ENCODE peak calls at places on chromosome 1, in eight cellular contexts. L, R, I, A, U, J, Q and F are unnamed samples.

GRCh38 chr1:203174324-203174985 is 1.2 kb downstream of the MYBPH start:
- DNase-seq in L (no peak), R (no peak), I (no peak), A (no peak), U (no peak), J (no peak), Q (no peak), F (no peak)

GRCh38 chr1:40732756-40733301 is 41.3 kb downstream of the NFYC start:
- DNase-seq in L (no peak), R (no peak), I (no peak), A (peak; percentile 18), U (no peak), J (no peak), Q (no peak), F (no peak)

GRCh38 chr1:30047576-30047975 is 675.8 kb downstream of the MATN1 start:
- DNase-seq in L (no peak), R (no peak), I (no peak), A (no peak), U (no peak), J (no peak), Q (no peak), F (no peak)

GRCh38 chr1:47424336-47424982 is 8.4 kb downstream of the FOXE3 start:
- DNase-seq in L (no peak), R (no peak), I (peak; percentile 41), A (peak; percentile 57), U (peak; percentile 41), J (peak; percentile 69), Q (no peak), F (no peak)

GRCh38 chr1:6601865-6602668 is 602 bp downstream of the KLHL21 start:
- DNase-seq in L (peak; percentile 51), R (peak; percentile 82), I (no peak), A (peak; percentile 20), U (peak; percentile 56), J (no peak), Q (no peak), F (peak; percentile 55)

GRCh38 chr1:7616953-7617352 is 154.1 kb upstream of the VAMP3 start:
- DNase-seq in L (peak; percentile 62), R (peak; percentile 39), I (no peak), A (no peak), U (no peak), J (no peak), Q (no peak), F (no peak)

GRCh38 chr1:29162476-29163138 is 19.1 kb downstream of the SRSF4 start:
- DNase-seq in L (peak; percentile 35), R (no peak), I (no peak), A (no peak), U (no peak), J (peak; percentile 41), Q (no peak), F (no peak)

GRCh38 chr1:86472165-86472564 is 3.4 kb downstream of the CLCA1 start:
- DNase-seq in L (no peak), R (no peak), I (no peak), A (no peak), U (no peak), J (no peak), Q (no peak), F (no peak)

GRCh38 chr1:40915581-40915980 is 53.4 kb upstream of the CITED4 start:
- DNase-seq in L (no peak), R (peak; percentile 39), I (no peak), A (no peak), U (no peak), J (no peak), Q (no peak), F (no peak)

GRCh38 chr1:112548540-112548939 is 39.8 kb downstream of the WNT2B start:
- DNase-seq in L (no peak), R (no peak), I (no peak), A (no peak), U (no peak), J (no peak), Q (no peak), F (no peak)

GRCh38 chr1:112544753-112545152 is 36.0 kb downstream of the WNT2B start:
- DNase-seq in L (no peak), R (no peak), I (no peak), A (peak; percentile 73), U (no peak), J (no peak), Q (no peak), F (no peak)

GRCh38 chr1:112544011-112544688 is 35.4 kb downstream of the WNT2B start:
- DNase-seq in L (no peak), R (no peak), I (no peak), A (peak; percentile 97), U (peak; percentile 38), J (no peak), Q (peak; percentile 84), F (no peak)

GRCh38 chr1:112546076-112546475 is 37.3 kb downstream of the WNT2B start:
- DNase-seq in L (no peak), R (no peak), I (no peak), A (no peak), U (no peak), J (no peak), Q (no peak), F (no peak)

DNA sequence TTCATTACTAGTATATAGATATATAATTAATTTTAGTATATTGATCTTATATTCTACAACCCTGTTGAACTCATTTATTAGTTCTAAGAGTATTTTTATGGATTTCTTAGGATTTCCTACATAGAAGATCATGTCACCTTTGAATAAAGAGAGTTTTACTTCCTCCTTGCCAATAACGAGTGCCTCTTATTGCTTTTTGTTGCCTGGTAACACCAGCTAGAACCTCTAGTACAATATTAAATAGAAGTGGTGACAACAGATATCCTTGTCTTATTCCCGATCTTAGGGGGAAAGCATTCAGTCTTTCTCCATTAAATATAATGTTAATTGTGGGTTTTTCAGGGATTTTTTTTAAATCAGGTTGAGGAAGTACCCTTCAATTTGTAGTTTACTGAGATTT is 40.8 kb downstream of the WNT2B start:
- DNase-seq in L (no peak), R (no peak), I (no peak), A (no peak), U (no peak), J (no peak), Q (no peak), F (no peak)
- H3K4me3 ChIP-seq in L (no peak overlapping the region), R (no peak overlapping the region), I (no peak overlapping the region), A (no peak overlapping the region), U (no peak overlapping the region), J (no peak overlapping the region), Q (no peak overlapping the region), F (no peak overlapping the region)

GRCh38 chr1:183610053-183610452 is 19.8 kb upstream of the NCF2 start:
- DNase-seq in L (no peak), R (no peak), I (no peak), A (no peak), U (no peak), J (no peak), Q (no peak), F (no peak)

GRCh38 chr1:183612407-183612806 is 22.1 kb upstream of the NCF2 start:
- DNase-seq in L (no peak), R (no peak), I (no peak), A (no peak), U (no peak), J (no peak), Q (no peak), F (no peak)

GRCh38 chr1:183609313-183609712 is 19.1 kb upstream of the NCF2 start:
- DNase-seq in L (peak; percentile 58), R (peak; percentile 79), I (peak; percentile 43), A (peak; percentile 80), U (peak; percentile 79), J (no peak), Q (no peak), F (peak; percentile 83)

GRCh38 chr1:183607322-183607980 is 17.2 kb upstream of the NCF2 start:
- DNase-seq in L (no peak), R (no peak), I (no peak), A (no peak), U (no peak), J (no peak), Q (no peak), F (peak; percentile 60)

DNA sequence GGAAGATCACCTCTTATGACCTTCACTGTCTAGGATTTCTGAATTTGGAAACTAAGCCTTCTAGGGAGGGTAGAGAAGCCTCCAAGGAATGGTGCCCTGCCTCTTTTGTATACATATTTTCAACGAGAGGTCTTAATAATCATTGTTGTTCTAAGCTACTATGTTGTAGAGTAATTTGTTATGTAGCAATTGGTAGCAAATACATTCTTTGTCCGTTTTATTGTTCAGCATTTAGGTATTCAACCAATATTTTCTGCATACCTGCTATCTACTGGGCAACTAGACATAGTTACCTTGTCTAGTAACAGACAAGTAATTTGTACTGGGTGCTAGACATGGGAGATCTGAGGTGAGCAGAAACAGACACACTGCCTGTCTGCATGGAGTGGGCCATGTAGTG is 20.8 kb upstream of the NCF2 start:
- DNase-seq in L (no peak), R (no peak), I (no peak), A (no peak), U (no peak), J (no peak), Q (no peak), F (no peak)
- TF ChIP-seq CTCF in L (no peak), R (no peak), I (no peak), A (no peak), U (no peak), J (no peak), Q (no peak), F (no peak)

DNA sequence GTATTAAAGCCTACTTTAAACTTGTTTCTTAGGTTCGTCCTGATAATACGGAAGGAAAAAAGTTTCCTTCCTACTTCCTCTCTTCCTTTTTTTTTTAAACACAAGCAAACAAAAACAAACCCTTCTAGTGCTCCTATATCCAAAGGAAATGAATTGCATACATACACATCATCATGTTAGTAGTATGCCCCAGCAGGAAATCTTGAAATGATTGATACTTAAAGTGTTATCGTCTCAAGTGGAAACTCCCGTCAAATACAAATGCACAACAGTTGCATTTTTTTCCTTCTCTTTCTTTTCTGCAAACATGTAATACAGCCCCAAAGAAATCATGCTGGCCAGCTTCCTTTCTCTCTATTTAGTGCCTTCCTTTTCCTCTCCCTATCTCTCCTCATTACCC is 336.8 kb upstream of the ADGRL2 start:
- DNase-seq in L (no peak), R (no peak), I (no peak), A (no peak), U (no peak), J (no peak), Q (no peak), F (no peak)
- H3K4me3 ChIP-seq in L (peak overlapping the region; percentile 35), R (no peak overlapping the region), I (no peak overlapping the region), A (no peak overlapping the region), U (no peak overlapping the region), J (no peak overlapping the region), Q (no peak overlapping the region), F (no peak overlapping the region)

GRCh38 chr1:10520497-10520896 is 45.7 kb downstream of the PEX14 start:
- DNase-seq in L (no peak), R (no peak), I (no peak), A (no peak), U (no peak), J (no peak), Q (no peak), F (no peak)

GRCh38 chr1:10516925-10517676 is 42.4 kb downstream of the PEX14 start:
- DNase-seq in L (no peak), R (no peak), I (no peak), A (no peak), U (no peak), J (no peak), Q (no peak), F (no peak)

GRCh38 chr1:10517677-10517982 is 42.9 kb downstream of the PEX14 start:
- DNase-seq in L (no peak), R (no peak), I (no peak), A (no peak), U (no peak), J (no peak), Q (no peak), F (no peak)

GRCh38 chr1:10520952-10521351 is 46.2 kb downstream of the PEX14 start:
- DNase-seq in L (no peak), R (no peak), I (no peak), A (no peak), U (no peak), J (no peak), Q (no peak), F (no peak)

GRCh38 chr1:10519016-10519417 is 44.3 kb downstream of the PEX14 start:
- DNase-seq in L (no peak), R (peak; percentile 58), I (no peak), A (no peak), U (no peak), J (no peak), Q (no peak), F (no peak)
- TF ChIP-seq CTCF in L (no peak), R (no peak), I (no peak), A (peak; percentile 12), U (no peak), J (no peak), Q (no peak), F (no peak)